ENCODE peak calls at places on chromosomes 2 and 18, in nine cellular contexts. N, Y, K, T, G, E, F, J and W are unnamed samples.

GRCh38 chr2:64363848-64364247 is 90.1 kb upstream of the LGALSL start:
- DNase-seq in Y (no peak), F (no peak), G (no peak), N (no peak), J (no peak), K (no peak), E (no peak), T (no peak), W (peak; percentile 32)

GRCh38 chr18:45562567-45563479 is 52.5 kb upstream of the SLC14A2 start:
- DNase-seq in E (no peak), G (no peak), F (no peak), N (peak; percentile 74), J (no peak), T (no peak), K (no peak), Y (no peak), W (peak; percentile 82)

GRCh38 chr18:4847066-4847465 is 350.0 kb downstream of the AKAIN1 start:
- DNase-seq in F (no peak), Y (no peak), N (no peak), G (no peak), T (no peak), E (no peak), J (no peak), K (no peak), W (no peak)

GRCh38 chr2:63372549-63372948 is 215.7 kb downstream of the WDPCP start:
- DNase-seq in K (no peak), T (no peak), N (no peak), G (no peak), Y (no peak), J (no peak), F (no peak), E (no peak), W (no peak)

GRCh38 chr2:113890253-113891235 is 655 bp downstream of the ACTR3 start:
- DNase-seq in J (peak; percentile 10), E (peak; percentile 66), K (no peak), G (peak; percentile 72), T (peak; percentile 78), Y (peak; percentile 41), F (peak; percentile 21), N (peak; percentile 74), W (peak; percentile 81)

GRCh38 chr2:219131327-219131726 is 29.3 kb downstream of the NHEJ1 start:
- DNase-seq in N (no peak), E (no peak), G (no peak), J (no peak), T (no peak), F (no peak), Y (no peak), K (no peak), W (no peak)

GRCh38 chr2:120570001-120570400 is 165.7 kb upstream of the GLI2 start:
- DNase-seq in E (no peak), Y (no peak), J (no peak), G (no peak), K (no peak), F (no peak), N (no peak), T (no peak), W (no peak)

GRCh38 chr2:133200684-133201421 is 367.4 kb downstream of the NCKAP5 start:
- DNase-seq in G (no peak), N (no peak), E (no peak), Y (no peak), F (no peak), T (peak; percentile 78), K (no peak), J (no peak), W (no peak)

GRCh38 chr2:141384676-141385075 is 746.1 kb downstream of the LRP1B start:
- DNase-seq in G (no peak), T (no peak), E (no peak), Y (no peak), N (no peak), F (no peak), J (no peak), K (no peak), W (no peak)

GRCh38 chr2:10441966-10442365 is 6.2 kb downstream of the ODC1 start:
- DNase-seq in J (no peak), T (no peak), Y (no peak), N (no peak), F (no peak), G (no peak), E (no peak), K (no peak), W (no peak)

GRCh38 chr18:63962137-63962536 is 7.7 kb upstream of the SERPINB8 start:
- DNase-seq in K (no peak), G (no peak), F (no peak), N (no peak), J (no peak), Y (no peak), E (no peak), T (peak; percentile 21), W (no peak)

GRCh38 chr2:219109468-219109867 is 48.7 kb upstream of the IHH start:
- DNase-seq in G (no peak), K (no peak), J (no peak), T (no peak), Y (peak; percentile 13), E (no peak), N (no peak), F (no peak), W (no peak)

GRCh38 chr2:216677439-216678097 is 17.8 kb downstream of the IGFBP5 start:
- DNase-seq in Y (no peak), G (no peak), F (no peak), K (no peak), E (no peak), N (no peak), T (no peak), J (no peak), W (no peak)

DNA sequence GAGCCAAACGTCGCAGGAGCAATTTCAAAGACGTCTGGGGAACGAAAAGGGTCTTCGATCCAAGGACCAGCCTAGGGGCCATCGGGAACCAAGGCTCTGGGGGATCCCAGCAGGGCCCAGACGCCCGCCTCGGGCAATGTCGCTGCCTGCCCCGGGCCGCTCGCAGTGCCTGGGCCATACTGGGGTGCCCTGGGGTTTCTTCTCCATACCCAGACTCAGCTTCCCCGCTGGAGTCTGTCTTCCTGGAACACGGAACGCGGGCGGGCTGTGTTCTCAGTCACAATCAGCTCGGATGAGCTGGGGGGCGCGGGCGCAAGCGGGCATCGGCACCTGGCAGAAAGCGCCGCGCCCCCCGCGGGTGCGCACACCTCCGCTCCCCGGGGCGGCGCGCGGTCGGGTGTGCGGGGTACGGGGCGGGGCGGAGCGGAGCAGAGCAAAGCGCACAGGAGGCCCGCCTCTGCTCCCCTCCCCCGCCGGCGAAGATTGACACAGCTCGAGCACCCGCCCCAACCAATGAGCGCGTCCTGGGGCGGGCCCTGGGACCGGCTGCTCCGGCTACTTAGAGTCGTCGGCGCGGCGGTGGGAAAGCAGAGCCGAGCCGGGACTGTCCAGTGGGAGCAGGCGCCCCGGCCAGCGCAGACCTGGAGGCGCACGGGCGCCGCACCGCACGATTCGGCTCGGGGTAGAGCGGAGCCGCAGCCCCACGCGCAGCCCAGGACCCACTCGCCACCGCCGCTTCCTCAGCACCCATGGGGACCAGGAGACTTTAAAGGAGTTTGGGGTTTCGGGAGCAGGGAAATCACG is at the start of gene LRATD1:
- DNase-seq in N (peak; percentile 43), F (peak; percentile 92), E (peak; percentile 91), G (peak; percentile 84), Y (no peak), K (no peak), J (peak; percentile 2), T (peak; percentile 22), W (peak; percentile 61)
- TF ChIP-seq CTCF in N (no peak), F (no peak), E (peak; percentile 15), G (no peak), Y (no peak), K (no peak), J (no peak), T (no peak), W (no peak)

DNA sequence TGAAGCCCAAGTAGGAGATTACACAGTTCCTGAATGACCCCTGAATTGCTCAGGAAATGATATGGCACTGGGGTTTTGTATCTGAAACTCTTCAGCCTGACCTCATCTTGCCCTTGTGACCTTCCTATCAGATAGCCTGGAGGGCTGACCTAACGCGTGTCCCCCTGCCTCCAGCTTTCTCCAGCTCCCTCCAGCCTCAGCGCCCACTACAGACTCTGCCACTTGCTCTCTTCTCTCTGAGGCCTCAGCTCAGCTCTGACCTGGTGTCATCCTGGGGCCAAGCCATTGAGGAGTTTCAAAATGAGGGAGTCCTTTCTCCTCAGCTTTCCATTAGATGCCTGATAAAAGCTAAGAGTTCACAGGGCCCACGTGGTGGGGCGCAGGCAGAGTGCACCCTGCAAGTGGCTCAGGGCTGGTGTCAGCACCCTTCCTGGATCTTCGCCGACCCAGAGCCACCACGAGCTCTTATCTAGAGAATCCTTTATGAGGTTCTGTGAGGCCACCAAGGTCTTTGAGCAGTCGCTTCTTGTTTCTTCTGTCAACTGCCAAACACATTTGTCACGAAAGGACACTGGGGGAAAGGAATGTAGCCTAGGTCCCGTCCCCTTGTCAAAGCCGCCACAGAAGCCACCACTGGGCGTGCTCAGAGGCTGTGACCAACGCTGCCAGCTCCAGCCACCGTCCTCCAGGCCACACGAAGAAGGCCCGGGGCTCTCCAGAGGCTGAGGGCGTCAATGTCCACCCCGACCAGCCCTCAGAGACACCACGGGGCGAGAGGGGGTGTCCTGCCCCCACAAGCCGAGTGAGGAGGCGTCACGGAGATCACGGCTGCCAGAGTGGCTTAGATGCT is 131.3 kb upstream of the GPC1 start:
- DNase-seq in G (peak; percentile 23), Y (no peak), J (no peak), N (peak; percentile 18), F (no peak), E (no peak), T (no peak), K (peak; percentile 55), W (peak; percentile 50)
- H3K27me3 ChIP-seq in G (no peaks in the 10 kb centered on the region), Y (no peaks in the 10 kb centered on the region), J (no peaks in the 10 kb centered on the region), N (no peaks in the 10 kb centered on the region), F (no peaks in the 10 kb centered on the region), E (no peaks in the 10 kb centered on the region), T (no peaks in the 10 kb centered on the region), K (no peaks in the 10 kb centered on the region), W (no peaks in the 10 kb centered on the region)

DNA sequence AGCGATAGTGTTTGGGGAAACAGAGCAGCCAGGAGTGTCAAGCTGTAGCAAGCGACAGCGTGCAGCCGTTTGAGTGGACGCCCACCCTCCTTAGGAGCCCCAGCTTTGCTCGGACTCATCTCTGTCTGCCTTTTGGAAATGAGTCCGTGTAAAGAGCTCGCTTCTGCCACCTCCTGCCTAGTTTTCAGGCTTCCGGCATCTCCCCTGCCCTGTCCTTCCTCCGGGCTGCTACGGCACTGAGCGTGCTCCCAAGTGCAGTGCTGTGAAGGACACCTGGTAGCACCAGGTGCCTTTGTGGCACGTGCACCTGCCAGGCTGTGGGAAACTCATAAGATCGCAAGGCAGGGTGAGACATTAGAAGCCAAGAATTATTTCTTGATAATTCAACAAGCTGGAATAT is 117.1 kb downstream of the RNF144A start:
- DNase-seq in T (no peak), E (no peak), N (no peak), Y (no peak), F (peak; percentile 51), G (no peak), K (no peak), J (no peak), W (no peak)
- TF ChIP-seq CTCF in T (peak; percentile 7), E (no peak), N (no peak), Y (no peak), F (peak; percentile 48), G (no peak), K (no peak), J (no peak), W (peak; percentile 57)

GRCh38 chr18:59298871-59299270 is 19.6 kb downstream of the CPLX4 start:
- DNase-seq in J (no peak), N (no peak), Y (no peak), T (no peak), K (no peak), F (no peak), E (no peak), G (no peak), W (no peak)

DNA sequence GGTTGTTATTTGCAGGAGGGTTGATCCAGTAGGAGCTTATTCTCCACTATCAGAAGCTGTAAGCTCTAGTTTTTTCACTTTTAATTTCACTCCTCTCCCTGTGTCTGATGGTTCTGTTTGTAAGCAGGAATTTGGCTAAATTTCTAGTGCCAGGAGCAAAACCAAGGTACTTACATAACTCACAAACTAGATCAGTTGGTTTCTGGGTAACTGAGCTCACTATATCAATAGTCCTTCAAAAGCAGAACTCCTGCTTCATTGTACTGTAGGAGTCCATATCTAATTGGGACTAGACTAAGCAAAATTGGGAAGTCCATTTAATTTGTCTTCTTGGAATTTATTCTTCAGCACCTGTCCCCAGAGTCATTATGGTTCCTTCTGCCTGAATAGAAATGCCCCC is 20.1 kb upstream of the RAX start:
- DNase-seq in T (no peak), N (no peak), K (no peak), F (no peak), G (no peak), J (no peak), Y (no peak), E (no peak), W (no peak)
- H3K27me3 ChIP-seq in T (peaks cover 8% of the 10 kb centered on the region), N (no peaks in the 10 kb centered on the region), K (no peaks in the 10 kb centered on the region), F (peaks cover 7% of the 10 kb centered on the region), G (no peaks in the 10 kb centered on the region), J (no peaks in the 10 kb centered on the region), Y (no peaks in the 10 kb centered on the region), E (peaks cover 34% of the 10 kb centered on the region), W (no peaks in the 10 kb centered on the region)